ENCODE peak calls at places on chromosome 12, in four cellular contexts. N, Y, Z and V are unnamed samples.

GRCh38 chr12:132524405-132524804 is 34.5 kb downstream of the FBRSL1 start:
- DNase-seq in N (no peak), Y (no peak), Z (peak), V (peak)

GRCh38 chr12:131773582-131774221 is 54.5 kb upstream of the MMP17 start:
- DNase-seq in N (no peak), Y (no peak), Z (no peak), V (no peak)

GRCh38 chr12:1869145-1869544 is 48.8 kb downstream of the LRTM2 start:
- DNase-seq in N (no peak), Y (no peak), Z (peak), V (no peak)

GRCh38 chr12:34401659-34402227 is 379.4 kb downstream of the ALG10 start:
- DNase-seq in N (peak), Y (no peak), Z (peak), V (peak)

GRCh38 chr12:1351926-1352325 is 242.5 kb downstream of the FBXL14 start:
- DNase-seq in N (no peak), Y (no peak), Z (no peak), V (no peak)

GRCh38 chr12:75798527-75798926 is 233.0 kb downstream of the PHLDA1 start:
- DNase-seq in N (no peak), Y (no peak), Z (no peak), V (no peak)

GRCh38 chr12:34406228-34406995 is 384.1 kb downstream of the ALG10 start:
- DNase-seq in N (peak), Y (no peak), Z (peak), V (no peak)

GRCh38 chr12:81811066-81811777 is 52.1 kb upstream of the PPFIA2 start:
- DNase-seq in N (no peak), Y (no peak), Z (no peak), V (no peak)

GRCh38 chr12:121668750-121669524 is 517 bp downstream of the MORN3 start:
- DNase-seq in N (peak), Y (no peak), Z (no peak), V (no peak)

GRCh38 chr12:127272864-127273263 is 994.1 kb upstream of the TMEM132C start:
- DNase-seq in N (no peak), Y (no peak), Z (no peak), V (no peak)

GRCh38 chr12:117018276-117018675 is 80.9 kb downstream of the TESC start:
- DNase-seq in N (no peak), Y (no peak), Z (no peak), V (no peak)

GRCh38 chr12:49838973-49839633 is 3.8 kb downstream of the BCDIN3D start:
- DNase-seq in N (peak), Y (peak), Z (peak), V (no peak)

GRCh38 chr12:133120385-133121191 is 9.5 kb downstream of the ZNF891 start:
- DNase-seq in N (no peak), Y (no peak), Z (no peak), V (no peak)

GRCh38 chr12:56571131-56571530 is 49.5 kb downstream of the RBMS2 start:
- DNase-seq in N (no peak), Y (no peak), Z (no peak), V (no peak)

GRCh38 chr12:96297504-96297903 is 102.7 kb downstream of the CDK17 start:
- DNase-seq in N (no peak), Y (no peak), Z (no peak), V (no peak)

GRCh38 chr12:3266638-3267037 is 189.5 kb downstream of the TSPAN9 start:
- DNase-seq in N (no peak), Y (no peak), Z (no peak), V (no peak)

GRCh38 chr12:884746-885414 is 64.6 kb downstream of the RAD52 start:
- DNase-seq in N (no peak), Y (no peak), Z (no peak), V (no peak)

GRCh38 chr12:107360472-107360871 is 267.1 kb upstream of the CRY1 start:
- DNase-seq in N (no peak), Y (no peak), Z (no peak), V (no peak)

GRCh38 chr12:95300286-95300685 is 82.7 kb downstream of the VEZT start:
- DNase-seq in N (no peak), Y (no peak), Z (no peak), V (no peak)

GRCh38 chr12:128817115-128818015 is 6.4 kb downstream of the SLC15A4 start:
- DNase-seq in N (no peak), Y (no peak), Z (peak), V (no peak)

GRCh38 chr12:45839917-45840316 is 110.4 kb downstream of the ARID2 start:
- DNase-seq in N (no peak), Y (no peak), Z (no peak), V (no peak)

GRCh38 chr12:120368789-120369475 is at the start of gene MSI1:
- DNase-seq in N (peak), Y (no peak), Z (no peak), V (no peak)

GRCh38 chr12:27361372-27361771 is 28.7 kb downstream of the BMAL2 start:
- DNase-seq in N (no peak), Y (no peak), Z (no peak), V (no peak)

GRCh38 chr12:107610030-107610859 is 75.4 kb upstream of the PWP1 start:
- DNase-seq in N (peak), Y (no peak), Z (no peak), V (no peak)

GRCh38 chr12:131828671-131829350 is 618 bp downstream of the MMP17 start:
- DNase-seq in N (peak), Y (no peak), Z (no peak), V (no peak)

GRCh38 chr12:132493482-132494178 is 3.7 kb downstream of the FBRSL1 start:
- DNase-seq in N (peak), Y (no peak), Z (no peak), V (no peak)

GRCh38 chr12:107393043-107393725 is 292.4 kb upstream of the PWP1 start:
- DNase-seq in N (no peak), Y (no peak), Z (no peak), V (no peak)

GRCh38 chr12:47079894-47080724 is at the start of gene AMIGO2:
- DNase-seq in N (peak), Y (no peak), Z (peak), V (peak)

GRCh38 chr12:102344691-102345090 is 135.7 kb downstream of the IGF1 start:
- DNase-seq in N (no peak), Y (no peak), Z (no peak), V (no peak)

GRCh38 chr12:10283028-10283427 is 24.6 kb upstream of the KLRD1 start:
- DNase-seq in N (no peak), Y (no peak), Z (no peak), V (no peak)

GRCh38 chr12:11881835-11882234 is 188.9 kb upstream of the BCL2L14 start:
- DNase-seq in N (no peak), Y (no peak), Z (no peak), V (no peak)

GRCh38 chr12:88444481-88444880 is 135.8 kb downstream of the KITLG start:
- DNase-seq in N (no peak), Y (no peak), Z (no peak), V (no peak)

GRCh38 chr12:88448337-88448944 is 131.8 kb downstream of the KITLG start:
- DNase-seq in N (no peak), Y (no peak), Z (no peak), V (no peak)

GRCh38 chr12:88451254-88451653 is 129.0 kb downstream of the KITLG start:
- DNase-seq in N (no peak), Y (no peak), Z (no peak), V (no peak)

GRCh38 chr12:88450130-88450529 is 130.1 kb downstream of the KITLG start:
- DNase-seq in N (no peak), Y (no peak), Z (no peak), V (no peak)

DNA sequence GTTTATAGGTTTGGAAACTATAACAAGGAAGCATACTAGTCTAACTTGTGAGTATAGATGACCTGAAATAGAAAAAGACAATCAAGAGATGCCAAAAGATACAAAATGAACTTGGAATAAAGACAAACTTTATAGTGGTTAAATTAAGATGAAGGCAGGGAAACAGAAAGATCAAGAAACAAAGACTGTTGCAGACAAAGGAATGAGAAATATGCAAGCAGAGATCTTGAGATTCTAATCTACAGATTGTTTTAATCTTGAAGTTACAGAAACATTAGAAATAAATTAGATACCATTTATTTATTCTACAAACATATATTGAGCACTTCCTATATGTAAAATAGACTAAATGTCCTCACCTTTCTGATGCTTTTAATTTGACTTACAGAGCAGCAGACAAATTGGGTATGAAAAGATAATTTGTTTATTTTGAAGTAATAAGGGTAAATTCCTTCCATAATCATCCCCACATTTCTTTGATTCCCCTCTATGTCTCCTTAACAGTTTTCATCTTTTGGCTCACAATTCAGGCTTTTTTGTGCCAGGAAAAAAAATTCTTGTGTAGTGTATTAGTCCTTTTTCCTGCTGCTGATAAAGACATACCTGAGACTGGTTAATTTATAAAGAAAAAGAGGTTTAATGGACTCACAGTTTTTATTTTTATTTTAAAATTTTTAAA is 134.4 kb downstream of the KITLG start:
- DNase-seq in N (no peak), Y (no peak), Z (no peak), V (no peak)
- TF ChIP-seq POLR2AphosphoS5 in N (no peak), Y (no peak), Z (no peak), V (no peak)

GRCh38 chr12:52367876-52368275 is 595 bp upstream of the KRT85 start:
- DNase-seq in N (no peak), Y (no peak), Z (no peak), V (no peak)
- TF ChIP-seq CTCF in N (no peak), Y (no peak), Z (no peak), V (no peak)

GRCh38 chr12:124536613-124537012 is 30.8 kb downstream of the NCOR2 start:
- DNase-seq in N (no peak), Y (no peak), Z (no peak), V (no peak)
- H3K27ac ChIP-seq in N (no peak), Y (no peak), Z (no peak), V (no peak)

GRCh38 chr12:52079576-52080402 is at the start of gene SMIM41:
- DNase-seq in N (peak), Y (no peak), Z (no peak), V (no peak)
- TF ChIP-seq POLR2AphosphoS5 in N (no peak), Y (no peak), Z (no peak), V (no peak)

GRCh38 chr12:5072326-5072725 is 28.6 kb downstream of the KCNA5 start:
- DNase-seq in N (no peak), Y (no peak), Z (no peak), V (no peak)

GRCh38 chr12:5073838-5074237 is 30.2 kb downstream of the KCNA5 start:
- DNase-seq in N (no peak), Y (peak), Z (no peak), V (no peak)

GRCh38 chr12:5071496-5071895 is 27.8 kb downstream of the KCNA5 start:
- DNase-seq in N (no peak), Y (no peak), Z (no peak), V (no peak)

GRCh38 chr12:5070090-5070489 is 26.4 kb downstream of the KCNA5 start:
- DNase-seq in N (no peak), Y (no peak), Z (no peak), V (no peak)

GRCh38 chr12:5073054-5073453 is 29.4 kb downstream of the KCNA5 start:
- DNase-seq in N (peak), Y (no peak), Z (no peak), V (no peak)
- TF ChIP-seq CTCF in N (peak), Y (no peak), Z (no peak), V (no peak)

DNA sequence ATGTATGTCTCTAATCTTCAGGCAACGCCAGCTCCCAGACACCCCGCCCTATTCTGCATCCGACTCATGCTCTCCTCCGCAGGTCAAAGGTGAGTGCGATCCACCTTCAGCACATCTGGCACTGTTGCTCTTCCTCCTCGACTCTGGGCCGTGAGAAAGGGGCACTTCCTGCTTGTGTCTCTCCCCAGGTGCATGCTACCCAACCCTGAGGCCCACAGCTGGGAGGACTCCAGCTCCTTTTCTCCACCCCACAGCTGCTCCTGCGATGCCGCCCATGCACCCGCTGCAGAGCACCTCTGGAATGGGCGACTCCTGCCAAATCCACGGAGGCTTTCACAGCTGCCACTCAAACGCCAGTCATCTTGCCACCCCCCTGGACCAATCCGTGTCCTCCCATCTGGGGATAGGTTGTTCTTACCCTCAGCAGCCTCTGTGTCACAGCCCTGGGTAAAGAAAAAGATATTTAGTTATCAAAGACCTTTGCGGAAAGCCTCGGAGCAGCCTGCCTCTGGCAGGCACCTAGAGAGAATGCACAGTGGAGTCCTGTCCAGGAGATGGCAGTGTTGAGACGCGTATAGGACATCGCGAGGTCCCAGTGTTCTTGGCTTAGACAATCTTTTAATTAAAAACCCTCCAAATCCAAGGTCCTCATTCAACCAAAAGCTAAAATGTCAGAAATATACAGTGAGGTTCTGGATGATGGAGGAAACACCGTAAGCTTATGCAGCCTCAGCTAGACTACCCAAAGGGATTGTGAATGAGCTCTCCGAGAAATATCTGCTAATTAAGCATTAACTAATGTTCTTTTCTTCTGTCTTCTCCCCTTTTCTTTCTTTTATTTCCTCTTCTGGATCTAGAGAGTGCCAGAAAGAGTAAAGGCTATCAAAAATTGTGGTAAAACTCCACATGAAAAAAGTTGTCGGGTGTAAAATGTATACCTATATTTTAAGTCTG is 54.3 kb downstream of the MYRFL start:
- DNase-seq in N (peak), Y (peak), Z (peak), V (peak)
- H3K27ac ChIP-seq in N (no peak), Y (no peak), Z (no peak), V (no peak)

DNA sequence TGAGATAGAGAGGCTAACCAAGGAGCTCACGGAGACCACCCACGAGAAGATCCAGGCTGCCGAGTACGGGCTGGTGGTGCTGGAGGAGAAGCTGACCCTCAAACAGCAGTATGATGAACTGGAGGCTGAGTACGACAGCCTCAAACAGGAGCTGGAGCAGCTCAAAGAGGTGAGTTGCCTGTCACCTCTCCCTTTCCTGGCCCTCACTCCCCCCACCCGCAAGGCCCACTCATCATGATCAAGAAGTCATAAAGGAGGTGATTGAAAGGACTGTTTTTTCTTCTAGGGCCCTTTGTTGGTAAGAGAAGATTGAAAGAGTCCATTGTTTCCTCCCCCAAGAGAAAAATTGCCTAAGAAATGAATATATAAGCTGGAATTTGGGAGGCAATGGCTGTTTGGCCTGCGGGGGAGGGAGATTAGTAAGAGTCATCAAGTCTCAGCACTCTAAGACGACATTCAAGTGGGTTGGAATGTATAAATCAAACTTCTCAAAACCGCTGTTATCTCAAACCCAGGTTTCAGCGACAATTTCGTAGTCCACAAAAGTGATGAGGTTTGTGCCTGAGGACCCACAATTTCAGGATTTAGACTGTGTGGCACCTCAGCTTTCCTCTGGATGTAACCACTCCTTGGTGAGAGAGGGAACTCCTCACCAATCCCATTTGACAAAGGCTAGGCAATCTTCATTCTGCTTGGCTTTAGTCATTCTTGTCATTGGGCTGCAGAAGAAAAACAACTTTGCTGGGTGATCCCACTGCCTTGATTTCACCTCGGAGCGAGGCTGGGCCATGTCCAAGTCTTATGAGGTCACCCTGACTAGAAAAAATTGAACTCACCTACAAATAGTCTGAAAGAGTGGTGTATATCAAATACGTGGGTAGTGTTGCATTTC is 975 bp downstream of the BICD1 start:
- DNase-seq in N (peak), Y (peak), Z (peak), V (no peak)
- TF ChIP-seq POLR2AphosphoS5 in N (no peak), Y (no peak), Z (no peak), V (no peak)

DNA sequence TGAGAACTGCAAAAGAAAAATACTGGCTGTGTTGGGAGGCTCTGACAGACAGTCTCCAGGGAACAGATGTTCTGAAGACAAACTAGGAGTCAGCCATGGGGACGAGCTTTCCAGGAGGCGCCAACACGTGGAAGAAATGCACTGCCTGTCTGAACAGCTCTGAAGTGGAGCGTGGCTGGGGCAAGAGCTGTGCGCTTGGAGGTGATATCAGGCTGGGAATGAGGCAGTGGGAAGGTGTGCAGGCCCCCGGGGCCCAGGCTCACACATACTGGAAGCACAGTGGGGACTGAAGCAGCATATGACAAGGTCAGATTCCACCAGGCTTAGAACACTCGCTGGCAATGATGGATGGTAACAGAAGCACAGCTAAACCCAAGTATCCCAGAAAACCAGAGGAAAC is 17.5 kb downstream of the APPL2 start:
- DNase-seq in N (no peak), Y (no peak), Z (no peak), V (no peak)
- TF ChIP-seq CTCF in N (no peak), Y (no peak), Z (no peak), V (no peak)

DNA sequence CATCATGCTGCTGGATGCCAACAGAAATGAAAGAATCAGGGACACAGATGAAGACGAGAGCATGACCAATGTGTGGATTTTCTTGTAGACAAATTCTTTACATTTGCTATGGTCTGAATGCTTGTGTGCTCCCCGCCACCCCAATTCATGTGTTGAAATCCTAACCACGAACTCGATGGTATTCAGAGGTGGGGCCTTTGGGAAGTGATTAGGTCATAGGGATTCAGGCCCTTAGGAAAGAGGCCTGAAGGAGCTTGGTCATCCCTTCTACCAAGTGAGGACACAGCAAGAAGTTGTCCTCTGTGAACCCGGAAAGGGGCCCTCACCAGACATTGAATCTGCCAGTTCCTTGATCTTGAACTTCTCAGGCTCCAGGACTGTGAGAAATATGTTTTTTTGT is 54.6 kb downstream of the C12orf75 start:
- DNase-seq in N (no peak), Y (no peak), Z (no peak), V (no peak)
- H3K27ac ChIP-seq in N (no peak), Y (no peak), Z (no peak), V (no peak)

GRCh38 chr12:32585680-32586079 is 93.4 kb upstream of the DNM1L start:
- DNase-seq in N (no peak), Y (no peak), Z (no peak), V (no peak)
- TF ChIP-seq POLR2AphosphoS5 in N (no peak), Y (no peak), Z (no peak), V (no peak)